ENCODE peak calls at places on chromosome 13, in nine cellular contexts. L is activated CD8-positive, alpha-beta memory T cell treated with anti-CD3 and anti-CD28 coated beads, Interleukin-2, amount 50 U/mL, for 4 hours; Y is body of pancreas; P is heart left ventricle; G is hepatocyte; V is NCI-H1105; E is HFF-Myc; H is CD4-positive, CD25-positive, alpha-beta regulatory T cell; D is CD4-positive, alpha-beta memory T cell. X is an unnamed sample.
A peak's percentile ranks its signal among the peaks of the same experiment; 100 is the strongest.

GRCh38 chr13:50403311-50403710 is 388.1 kb downstream of the KCNRG start:
- DNase-seq in L (no peak), Y (peak; percentile 39), P (no peak), G (peak; percentile 39), V (peak; percentile 67), E (no peak), H (no peak), D (no peak), X (no peak)

GRCh38 chr13:95267662-95268369 is 33.4 kb downstream of the ABCC4 start:
- DNase-seq in L (no peak), Y (no peak), P (no peak), G (peak; percentile 76), V (no peak), E (peak; percentile 78), H (no peak), D (no peak), X (no peak)

GRCh38 chr13:27261376-27261775 is 9.3 kb upstream of the RASL11A start:
- DNase-seq in L (no peak), Y (no peak), P (no peak), G (no peak), V (no peak), E (no peak), H (no peak), D (no peak), X (no peak)

GRCh38 chr13:50893211-50893852 is 16.3 kb upstream of the RNASEH2B start:
- DNase-seq in L (no peak), Y (no peak), P (no peak), G (no peak), V (no peak), E (no peak), H (peak; percentile 65), D (peak; percentile 71), X (peak; percentile 33)

GRCh38 chr13:40063278-40063698 is 407.8 kb downstream of the COG6 start:
- DNase-seq in L (no peak), Y (peak; percentile 52), P (no peak), G (no peak), V (no peak), E (no peak), H (no peak), D (no peak), X (no peak)

GRCh38 chr13:91358384-91358776 is 10.9 kb downstream of the MIR17HG start:
- DNase-seq in L (no peak), Y (no peak), P (no peak), G (no peak), V (no peak), E (no peak), H (no peak), D (no peak), X (no peak)

GRCh38 chr13:40528881-40529280 is 137.6 kb downstream of the FOXO1 start:
- DNase-seq in L (no peak), Y (no peak), P (no peak), G (no peak), V (no peak), E (no peak), H (no peak), D (no peak), X (no peak)

GRCh38 chr13:49858183-49858856 is 65.8 kb upstream of the KPNA3 start:
- DNase-seq in L (no peak), Y (peak; percentile 36), P (no peak), G (peak; percentile 71), V (no peak), E (peak; percentile 57), H (no peak), D (no peak), X (no peak)

GRCh38 chr13:73914119-73914518 is 220.1 kb downstream of the KLF12 start:
- DNase-seq in L (no peak), Y (no peak), P (no peak), G (no peak), V (no peak), E (no peak), H (no peak), D (no peak), X (no peak)

X was measured in small intestine.